ENCODE peak calls at places on chromosomes 1 and 21, in six cellular contexts. V, M, K, B, P and J are unnamed samples.

GRCh38 chr21:35045539-35046222 is 3.4 kb downstream of the RUNX1 start:
- DNase-seq in V (no peak), M (no peak), K (no peak), B (no peak), P (no peak), J (no peak)

GRCh38 chr1:230749150-230749549 is 2.0 kb downstream of the CAPN9 start:
- DNase-seq in V (no peak), M (peak; percentile 47), K (no peak), B (no peak), P (no peak), J (no peak)

GRCh38 chr1:223010552-223011229 is 132.4 kb downstream of the TLR5 start:
- DNase-seq in V (no peak), M (no peak), K (no peak), B (no peak), P (no peak), J (no peak)

GRCh38 chr1:163535807-163536206 is 214.1 kb downstream of the NUF2 start:
- DNase-seq in V (no peak), M (no peak), K (peak; percentile 54), B (no peak), P (no peak), J (no peak)

GRCh38 chr1:224769987-224770693 is 154.0 kb downstream of the CNIH3 start:
- DNase-seq in V (peak; percentile 23), M (no peak), K (peak; percentile 80), B (no peak), P (no peak), J (no peak)

GRCh38 chr1:209805875-209806760 is at the start of gene IRF6:
- DNase-seq in V (peak; percentile 87), M (peak; percentile 86), K (no peak), B (peak; percentile 69), P (peak; percentile 96), J (no peak)

GRCh38 chr1:156491151-156491949 is 9.2 kb downstream of the MEF2D start:
- DNase-seq in V (no peak), M (no peak), K (no peak), B (no peak), P (no peak), J (no peak)

GRCh38 chr1:167708940-167709389 is 12.8 kb upstream of the MPZL1 start:
- DNase-seq in V (no peak), M (no peak), K (no peak), B (peak; percentile 53), P (no peak), J (no peak)

GRCh38 chr21:42350899-42351543 is at the start of gene TFF2:
- DNase-seq in V (peak; percentile 82), M (no peak), K (no peak), B (peak; percentile 10), P (no peak), J (no peak)

GRCh38 chr1:3775498-3776230 is 3.1 kb downstream of the SMIM1 start:
- DNase-seq in V (peak; percentile 82), M (peak; percentile 77), K (no peak), B (no peak), P (peak; percentile 71), J (no peak)

GRCh38 chr21:28391938-28392337 is 600.7 kb downstream of the LTN1 start:
- DNase-seq in V (no peak), M (no peak), K (no peak), B (no peak), P (no peak), J (no peak)

GRCh38 chr1:2545754-2546514 is 10.2 kb upstream of the TNFRSF14 start:
- DNase-seq in V (no peak), M (peak; percentile 97), K (no peak), B (peak; percentile 82), P (peak; percentile 95), J (peak; percentile 86)

GRCh38 chr1:205279986-205280385 is 41.6 kb downstream of the NUAK2 start:
- DNase-seq in V (no peak), M (no peak), K (no peak), B (no peak), P (peak; percentile 43), J (no peak)

GRCh38 chr1:153119491-153119971 is 6.2 kb upstream of the SPRR2F start:
- DNase-seq in V (no peak), M (no peak), K (no peak), B (no peak), P (no peak), J (no peak)

GRCh38 chr1:90045853-90046563 is 51.1 kb downstream of the ZNF326 start:
- DNase-seq in V (no peak), M (peak; percentile 13), K (no peak), B (no peak), P (no peak), J (no peak)

GRCh38 chr1:180639871-180640270 is 8.0 kb downstream of the XPR1 start:
- DNase-seq in V (no peak), M (no peak), K (no peak), B (no peak), P (no peak), J (no peak)

GRCh38 chr21:25512095-25513086 is 94.9 kb downstream of the MRPL39 start:
- DNase-seq in V (no peak), M (no peak), K (no peak), B (no peak), P (no peak), J (no peak)

GRCh38 chr1:26838474-26839338 is 12.2 kb downstream of the ZDHHC18 start:
- DNase-seq in V (no peak), M (peak; percentile 87), K (no peak), B (peak; percentile 56), P (peak; percentile 71), J (no peak)

GRCh38 chr1:230868736-230869385 is 540 bp upstream of the C1orf198 start:
- DNase-seq in V (peak; percentile 88), M (peak; percentile 46), K (no peak), B (no peak), P (peak; percentile 60), J (no peak)

GRCh38 chr1:187185389-187185788 is 356.6 kb downstream of the PLA2G4A start:
- DNase-seq in V (no peak), M (no peak), K (no peak), B (no peak), P (no peak), J (no peak)
- TF ChIP-seq CTCF in V (no peak), M (no peak), K (no peak), B (no peak), P (no peak), J (no peak)

GRCh38 chr21:46665566-46665965 is 30.1 kb downstream of the PRMT2 start:
- DNase-seq in V (no peak), M (no peak), K (no peak), B (no peak), P (no peak), J (no peak)

GRCh38 chr21:46664316-46664995 is 29.0 kb downstream of the PRMT2 start:
- DNase-seq in V (no peak), M (no peak), K (no peak), B (no peak), P (no peak), J (no peak)

GRCh38 chr21:46668381-46668780 is 32.9 kb downstream of the PRMT2 start:
- DNase-seq in V (no peak), M (no peak), K (no peak), B (no peak), P (no peak), J (no peak)

GRCh38 chr21:46667191-46667734 is 31.8 kb downstream of the PRMT2 start:
- DNase-seq in V (no peak), M (peak; percentile 51), K (no peak), B (no peak), P (no peak), J (peak; percentile 41)

GRCh38 chr21:46667735-46668380 is 32.4 kb downstream of the PRMT2 start:
- DNase-seq in V (no peak), M (peak; percentile 59), K (peak; percentile 49), B (no peak), P (no peak), J (peak; percentile 43)
- TF ChIP-seq CTCF in V (no peak), M (no peak), K (no peak), B (no peak), P (no peak), J (no peak)

GRCh38 chr1:110148961-110149360 is 1.3 kb upstream of the SLC6A17 start:
- DNase-seq in V (no peak), M (no peak), K (no peak), B (no peak), P (no peak), J (no peak)
- TF ChIP-seq CTCF in V (peak; percentile 28), M (no peak), K (peak; percentile 44), B (no peak), P (no peak), J (peak; percentile 25)

GRCh38 chr1:177568702-177569101 is 397.9 kb downstream of the BRINP2 start:
- DNase-seq in V (no peak), M (no peak), K (no peak), B (no peak), P (no peak), J (no peak)

GRCh38 chr1:177569476-177569875 is 398.7 kb downstream of the BRINP2 start:
- DNase-seq in V (no peak), M (no peak), K (no peak), B (no peak), P (no peak), J (no peak)

GRCh38 chr1:177571076-177571475 is 398.8 kb downstream of the SEC16B start:
- DNase-seq in V (no peak), M (no peak), K (no peak), B (no peak), P (no peak), J (no peak)

GRCh38 chr1:177566495-177566894 is 395.7 kb downstream of the BRINP2 start:
- DNase-seq in V (no peak), M (no peak), K (no peak), B (no peak), P (peak; percentile 13), J (no peak)

GRCh38 chr1:177567393-177567792 is 396.6 kb downstream of the BRINP2 start:
- DNase-seq in V (no peak), M (no peak), K (no peak), B (no peak), P (no peak), J (no peak)
- TF ChIP-seq CTCF in V (no peak), M (peak; percentile 4), K (peak; percentile 16), B (no peak), P (no peak), J (no peak)

DNA sequence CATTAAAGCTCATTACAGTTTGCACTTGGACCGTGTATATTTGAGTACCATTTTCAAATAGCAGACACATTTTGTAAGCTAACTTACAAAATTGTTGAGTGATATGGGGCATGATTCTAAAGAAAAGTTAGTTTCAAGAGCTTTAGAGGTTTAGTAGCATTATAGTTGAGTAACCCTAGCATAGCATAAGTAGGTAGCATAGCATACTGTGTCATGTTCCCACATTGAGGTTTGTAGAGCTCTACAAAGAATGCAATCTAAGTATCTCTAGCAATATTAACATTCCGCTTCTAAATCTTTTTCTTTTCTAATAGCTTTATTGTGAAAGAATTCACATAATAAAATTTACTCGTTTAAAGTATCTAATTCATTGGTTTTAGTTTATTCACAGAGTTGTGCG is 92.0 kb downstream of the ITSN1 start:
- DNase-seq in V (no peak), M (no peak), K (no peak), B (no peak), P (no peak), J (no peak)
- TF ChIP-seq CTCF in V (no peak), M (no peak), K (no peak), B (no peak), P (no peak), J (no peak)